ENCODE peak calls at places on chromosomes 16 and 17, in seven cellular contexts. One of them, this sample, is unnamed.

GRCh38 chr16:3101841-3102470 is 2.9 kb upstream of the ZSCAN10 start:
- DNase-seq in HFFc6: no peak
- DNase-seq in activated naive CD4-positive, alpha-beta T cell treated with anti-CD3 and anti-CD28 coated beads for 36 hours: peak; percentile 56
- DNase-seq in posterior cingulate gyrus: no peak
- DNase-seq in uterus: no peak
- DNase-seq in effector memory CD8-positive, alpha-beta T cell: no peak
- DNase-seq in activated T-helper 1 cell treated with anti-CD3 and anti-CD28 coated beads, Interleukin-2, amount 50 U/mL, for 16 hours: no peak
- DNase-seq in this sample: no peak

GRCh38 chr17:49343273-49343672 is 18.8 kb downstream of the ZNF652 start:
- DNase-seq in HFFc6: peak; percentile 57
- DNase-seq in activated naive CD4-positive, alpha-beta T cell treated with anti-CD3 and anti-CD28 coated beads for 36 hours: peak; percentile 31
- DNase-seq in activated T-helper 1 cell treated with anti-CD3 and anti-CD28 coated beads, Interleukin-2, amount 50 U/mL, for 16 hours: no peak
- DNase-seq in posterior cingulate gyrus: no peak
- DNase-seq in effector memory CD8-positive, alpha-beta T cell: no peak
- DNase-seq in uterus: no peak
- DNase-seq in this sample: no peak

GRCh38 chr17:41796066-41796895 is 9.8 kb upstream of the JUP start:
- DNase-seq in effector memory CD8-positive, alpha-beta T cell: no peak
- DNase-seq in uterus: no peak
- DNase-seq in activated T-helper 1 cell treated with anti-CD3 and anti-CD28 coated beads, Interleukin-2, amount 50 U/mL, for 16 hours: no peak
- DNase-seq in HFFc6: no peak
- DNase-seq in activated naive CD4-positive, alpha-beta T cell treated with anti-CD3 and anti-CD28 coated beads for 36 hours: no peak
- DNase-seq in posterior cingulate gyrus: no peak
- DNase-seq in this sample: no peak

GRCh38 chr17:39674702-39675389 is 6.6 kb downstream of the PNMT start:
- DNase-seq in activated naive CD4-positive, alpha-beta T cell treated with anti-CD3 and anti-CD28 coated beads for 36 hours: no peak
- DNase-seq in activated T-helper 1 cell treated with anti-CD3 and anti-CD28 coated beads, Interleukin-2, amount 50 U/mL, for 16 hours: no peak
- DNase-seq in uterus: no peak
- DNase-seq in effector memory CD8-positive, alpha-beta T cell: no peak
- DNase-seq in posterior cingulate gyrus: no peak
- DNase-seq in HFFc6: no peak
- DNase-seq in this sample: no peak

GRCh38 chr17:78355701-78356100 is 4.2 kb downstream of the SOCS3 start:
- DNase-seq in activated naive CD4-positive, alpha-beta T cell treated with anti-CD3 and anti-CD28 coated beads for 36 hours: no peak
- DNase-seq in HFFc6: no peak
- DNase-seq in activated T-helper 1 cell treated with anti-CD3 and anti-CD28 coated beads, Interleukin-2, amount 50 U/mL, for 16 hours: no peak
- DNase-seq in effector memory CD8-positive, alpha-beta T cell: no peak
- DNase-seq in posterior cingulate gyrus: no peak
- DNase-seq in uterus: no peak
- DNase-seq in this sample: no peak

GRCh38 chr16:77213542-77214108 is 14.4 kb downstream of the SYCE1L start:
- DNase-seq in HFFc6: peak; percentile 80
- DNase-seq in uterus: no peak
- DNase-seq in posterior cingulate gyrus: no peak
- DNase-seq in effector memory CD8-positive, alpha-beta T cell: no peak
- DNase-seq in activated naive CD4-positive, alpha-beta T cell treated with anti-CD3 and anti-CD28 coated beads for 36 hours: no peak
- DNase-seq in activated T-helper 1 cell treated with anti-CD3 and anti-CD28 coated beads, Interleukin-2, amount 50 U/mL, for 16 hours: no peak
- DNase-seq in this sample: no peak

GRCh38 chr16:24010440-24011089 is 174.8 kb downstream of the PRKCB start:
- DNase-seq in activated T-helper 1 cell treated with anti-CD3 and anti-CD28 coated beads, Interleukin-2, amount 50 U/mL, for 16 hours: peak; percentile 71
- DNase-seq in uterus: peak; percentile 27
- DNase-seq in activated naive CD4-positive, alpha-beta T cell treated with anti-CD3 and anti-CD28 coated beads for 36 hours: peak; percentile 93
- DNase-seq in effector memory CD8-positive, alpha-beta T cell: peak; percentile 84
- DNase-seq in posterior cingulate gyrus: peak; percentile 73
- DNase-seq in HFFc6: peak; percentile 30
- DNase-seq in this sample: peak; percentile 93

GRCh38 chr17:41772218-41772585 is 14.3 kb downstream of the JUP start:
- DNase-seq in HFFc6: no peak
- DNase-seq in effector memory CD8-positive, alpha-beta T cell: no peak
- DNase-seq in posterior cingulate gyrus: no peak
- DNase-seq in activated T-helper 1 cell treated with anti-CD3 and anti-CD28 coated beads, Interleukin-2, amount 50 U/mL, for 16 hours: no peak
- DNase-seq in uterus: no peak
- DNase-seq in activated naive CD4-positive, alpha-beta T cell treated with anti-CD3 and anti-CD28 coated beads for 36 hours: no peak
- DNase-seq in this sample: no peak

GRCh38 chr16:10765772-10766171 is 22.1 kb downstream of the NUBP1 start:
- DNase-seq in activated naive CD4-positive, alpha-beta T cell treated with anti-CD3 and anti-CD28 coated beads for 36 hours: no peak
- DNase-seq in activated T-helper 1 cell treated with anti-CD3 and anti-CD28 coated beads, Interleukin-2, amount 50 U/mL, for 16 hours: no peak
- DNase-seq in posterior cingulate gyrus: no peak
- DNase-seq in uterus: no peak
- DNase-seq in HFFc6: no peak
- DNase-seq in effector memory CD8-positive, alpha-beta T cell: peak; percentile 60
- DNase-seq in this sample: no peak

GRCh38 chr16:1098266-1098991 is 2.4 kb upstream of the C1QTNF8 start:
- DNase-seq in posterior cingulate gyrus: no peak
- DNase-seq in effector memory CD8-positive, alpha-beta T cell: no peak
- DNase-seq in HFFc6: no peak
- DNase-seq in activated naive CD4-positive, alpha-beta T cell treated with anti-CD3 and anti-CD28 coated beads for 36 hours: no peak
- DNase-seq in uterus: no peak
- DNase-seq in activated T-helper 1 cell treated with anti-CD3 and anti-CD28 coated beads, Interleukin-2, amount 50 U/mL, for 16 hours: no peak
- DNase-seq in this sample: no peak

GRCh38 chr16:67993207-67994036 is 5.9 kb downstream of the DPEP2 start:
- DNase-seq in activated naive CD4-positive, alpha-beta T cell treated with anti-CD3 and anti-CD28 coated beads for 36 hours: peak; percentile 83
- DNase-seq in posterior cingulate gyrus: peak; percentile 53
- DNase-seq in HFFc6: peak; percentile 27
- DNase-seq in activated T-helper 1 cell treated with anti-CD3 and anti-CD28 coated beads, Interleukin-2, amount 50 U/mL, for 16 hours: peak; percentile 73
- DNase-seq in effector memory CD8-positive, alpha-beta T cell: peak; percentile 79
- DNase-seq in uterus: peak; percentile 77
- DNase-seq in this sample: peak; percentile 89

GRCh38 chr17:5821057-5821456 is 236.7 kb upstream of the NLRP1 start:
- DNase-seq in activated T-helper 1 cell treated with anti-CD3 and anti-CD28 coated beads, Interleukin-2, amount 50 U/mL, for 16 hours: no peak
- DNase-seq in activated naive CD4-positive, alpha-beta T cell treated with anti-CD3 and anti-CD28 coated beads for 36 hours: peak; percentile 26
- DNase-seq in uterus: no peak
- DNase-seq in effector memory CD8-positive, alpha-beta T cell: no peak
- DNase-seq in HFFc6: no peak
- DNase-seq in posterior cingulate gyrus: no peak
- DNase-seq in this sample: no peak

GRCh38 chr16:17828012-17828411 is 357.3 kb upstream of the XYLT1 start:
- DNase-seq in effector memory CD8-positive, alpha-beta T cell: no peak
- DNase-seq in activated T-helper 1 cell treated with anti-CD3 and anti-CD28 coated beads, Interleukin-2, amount 50 U/mL, for 16 hours: no peak
- DNase-seq in posterior cingulate gyrus: no peak
- DNase-seq in HFFc6: peak; percentile 84
- DNase-seq in activated naive CD4-positive, alpha-beta T cell treated with anti-CD3 and anti-CD28 coated beads for 36 hours: no peak
- DNase-seq in uterus: no peak
- DNase-seq in this sample: peak; percentile 35

GRCh38 chr17:68424188-68424587 is 33.1 kb downstream of the WIPI1 start:
- DNase-seq in uterus: no peak
- DNase-seq in activated naive CD4-positive, alpha-beta T cell treated with anti-CD3 and anti-CD28 coated beads for 36 hours: no peak
- DNase-seq in activated T-helper 1 cell treated with anti-CD3 and anti-CD28 coated beads, Interleukin-2, amount 50 U/mL, for 16 hours: no peak
- DNase-seq in posterior cingulate gyrus: no peak
- DNase-seq in effector memory CD8-positive, alpha-beta T cell: no peak
- DNase-seq in HFFc6: no peak
- DNase-seq in this sample: no peak

GRCh38 chr16:88282221-88283041 is 100.3 kb upstream of the ZNF469 start:
- DNase-seq in effector memory CD8-positive, alpha-beta T cell: no peak
- DNase-seq in posterior cingulate gyrus: no peak
- DNase-seq in HFFc6: no peak
- DNase-seq in activated naive CD4-positive, alpha-beta T cell treated with anti-CD3 and anti-CD28 coated beads for 36 hours: no peak
- DNase-seq in activated T-helper 1 cell treated with anti-CD3 and anti-CD28 coated beads, Interleukin-2, amount 50 U/mL, for 16 hours: no peak
- DNase-seq in uterus: no peak
- DNase-seq in this sample: no peak

GRCh38 chr17:70256751-70257150 is 87.4 kb downstream of the KCNJ2 start:
- DNase-seq in activated naive CD4-positive, alpha-beta T cell treated with anti-CD3 and anti-CD28 coated beads for 36 hours: no peak
- DNase-seq in uterus: no peak
- DNase-seq in HFFc6: no peak
- DNase-seq in posterior cingulate gyrus: no peak
- DNase-seq in effector memory CD8-positive, alpha-beta T cell: no peak
- DNase-seq in activated T-helper 1 cell treated with anti-CD3 and anti-CD28 coated beads, Interleukin-2, amount 50 U/mL, for 16 hours: no peak
- DNase-seq in this sample: no peak

GRCh38 chr16:919658-920631 is 50.8 kb downstream of the LMF1 start:
- DNase-seq in posterior cingulate gyrus: peak; percentile 27
- DNase-seq in activated T-helper 1 cell treated with anti-CD3 and anti-CD28 coated beads, Interleukin-2, amount 50 U/mL, for 16 hours: no peak
- DNase-seq in HFFc6: peak; percentile 54
- DNase-seq in activated naive CD4-positive, alpha-beta T cell treated with anti-CD3 and anti-CD28 coated beads for 36 hours: no peak
- DNase-seq in effector memory CD8-positive, alpha-beta T cell: no peak
- DNase-seq in uterus: no peak
- DNase-seq in this sample: no peak

GRCh38 chr16:81752225-81752875 is 26.7 kb upstream of the PLCG2 start:
- DNase-seq in posterior cingulate gyrus: no peak
- DNase-seq in uterus: no peak
- DNase-seq in effector memory CD8-positive, alpha-beta T cell: no peak
- DNase-seq in activated naive CD4-positive, alpha-beta T cell treated with anti-CD3 and anti-CD28 coated beads for 36 hours: no peak
- DNase-seq in HFFc6: no peak
- DNase-seq in activated T-helper 1 cell treated with anti-CD3 and anti-CD28 coated beads, Interleukin-2, amount 50 U/mL, for 16 hours: no peak
- DNase-seq in this sample: peak; percentile 91

GRCh38 chr16:68642436-68643064 is 2.6 kb upstream of the CDH3 start:
- DNase-seq in posterior cingulate gyrus: no peak
- DNase-seq in activated T-helper 1 cell treated with anti-CD3 and anti-CD28 coated beads, Interleukin-2, amount 50 U/mL, for 16 hours: no peak
- DNase-seq in activated naive CD4-positive, alpha-beta T cell treated with anti-CD3 and anti-CD28 coated beads for 36 hours: peak; percentile 31
- DNase-seq in HFFc6: no peak
- DNase-seq in uterus: peak; percentile 42
- DNase-seq in effector memory CD8-positive, alpha-beta T cell: no peak
- DNase-seq in this sample: peak; percentile 59

GRCh38 chr17:29561541-29562517 is 5.0 kb downstream of the ABHD15 start:
- DNase-seq in activated T-helper 1 cell treated with anti-CD3 and anti-CD28 coated beads, Interleukin-2, amount 50 U/mL, for 16 hours: no peak
- DNase-seq in uterus: no peak
- DNase-seq in HFFc6: no peak
- DNase-seq in effector memory CD8-positive, alpha-beta T cell: peak; percentile 23
- DNase-seq in posterior cingulate gyrus: no peak
- DNase-seq in activated naive CD4-positive, alpha-beta T cell treated with anti-CD3 and anti-CD28 coated beads for 36 hours: no peak
- DNase-seq in this sample: no peak

GRCh38 chr16:20401475-20402016 is 3.0 kb downstream of the PDILT start:
- DNase-seq in posterior cingulate gyrus: no peak
- DNase-seq in effector memory CD8-positive, alpha-beta T cell: no peak
- DNase-seq in activated T-helper 1 cell treated with anti-CD3 and anti-CD28 coated beads, Interleukin-2, amount 50 U/mL, for 16 hours: no peak
- DNase-seq in activated naive CD4-positive, alpha-beta T cell treated with anti-CD3 and anti-CD28 coated beads for 36 hours: no peak
- DNase-seq in HFFc6: no peak
- DNase-seq in uterus: no peak
- DNase-seq in this sample: no peak

GRCh38 chr17:7280519-7281073 is 922 bp upstream of the SLC2A4 start:
- DNase-seq in HFFc6: peak; percentile 72
- DNase-seq in effector memory CD8-positive, alpha-beta T cell: peak; percentile 44
- DNase-seq in posterior cingulate gyrus: peak; percentile 73
- DNase-seq in uterus: peak; percentile 87
- DNase-seq in activated naive CD4-positive, alpha-beta T cell treated with anti-CD3 and anti-CD28 coated beads for 36 hours: peak; percentile 91
- DNase-seq in activated T-helper 1 cell treated with anti-CD3 and anti-CD28 coated beads, Interleukin-2, amount 50 U/mL, for 16 hours: peak; percentile 77
- DNase-seq in this sample: peak; percentile 91

GRCh38 chr16:65410801-65411200 is 288.9 kb upstream of the CDH11 start:
- DNase-seq in posterior cingulate gyrus: no peak
- DNase-seq in HFFc6: no peak
- DNase-seq in uterus: no peak
- DNase-seq in activated naive CD4-positive, alpha-beta T cell treated with anti-CD3 and anti-CD28 coated beads for 36 hours: no peak
- DNase-seq in effector memory CD8-positive, alpha-beta T cell: no peak
- DNase-seq in activated T-helper 1 cell treated with anti-CD3 and anti-CD28 coated beads, Interleukin-2, amount 50 U/mL, for 16 hours: no peak
- DNase-seq in this sample: no peak

GRCh38 chr16:75073551-75074414 is 42.8 kb downstream of the LDHD start:
- DNase-seq in HFFc6: no peak
- DNase-seq in posterior cingulate gyrus: no peak
- DNase-seq in effector memory CD8-positive, alpha-beta T cell: no peak
- DNase-seq in uterus: no peak
- DNase-seq in activated T-helper 1 cell treated with anti-CD3 and anti-CD28 coated beads, Interleukin-2, amount 50 U/mL, for 16 hours: no peak
- DNase-seq in activated naive CD4-positive, alpha-beta T cell treated with anti-CD3 and anti-CD28 coated beads for 36 hours: no peak
- DNase-seq in this sample: no peak

GRCh38 chr16:50257876-50258275 is 8.5 kb upstream of the ADCY7 start:
- DNase-seq in effector memory CD8-positive, alpha-beta T cell: no peak
- DNase-seq in posterior cingulate gyrus: no peak
- DNase-seq in activated T-helper 1 cell treated with anti-CD3 and anti-CD28 coated beads, Interleukin-2, amount 50 U/mL, for 16 hours: no peak
- DNase-seq in uterus: no peak
- DNase-seq in activated naive CD4-positive, alpha-beta T cell treated with anti-CD3 and anti-CD28 coated beads for 36 hours: no peak
- DNase-seq in HFFc6: no peak
- DNase-seq in this sample: no peak

GRCh38 chr17:63984651-63985386 is 12.1 kb upstream of the SCN4A start:
- DNase-seq in activated T-helper 1 cell treated with anti-CD3 and anti-CD28 coated beads, Interleukin-2, amount 50 U/mL, for 16 hours: no peak
- DNase-seq in uterus: no peak
- DNase-seq in effector memory CD8-positive, alpha-beta T cell: peak; percentile 71
- DNase-seq in HFFc6: peak; percentile 87
- DNase-seq in activated naive CD4-positive, alpha-beta T cell treated with anti-CD3 and anti-CD28 coated beads for 36 hours: peak; percentile 82
- DNase-seq in posterior cingulate gyrus: no peak
- DNase-seq in this sample: peak; percentile 39

GRCh38 chr16:81541314-81541713 is 96.7 kb downstream of the CMIP start:
- DNase-seq in activated naive CD4-positive, alpha-beta T cell treated with anti-CD3 and anti-CD28 coated beads for 36 hours: no peak
- DNase-seq in posterior cingulate gyrus: no peak
- DNase-seq in effector memory CD8-positive, alpha-beta T cell: no peak
- DNase-seq in HFFc6: no peak
- DNase-seq in uterus: no peak
- DNase-seq in activated T-helper 1 cell treated with anti-CD3 and anti-CD28 coated beads, Interleukin-2, amount 50 U/mL, for 16 hours: no peak
- DNase-seq in this sample: no peak

GRCh38 chr16:16018705-16019104 is 69.3 kb downstream of the ABCC1 start:
- DNase-seq in activated T-helper 1 cell treated with anti-CD3 and anti-CD28 coated beads, Interleukin-2, amount 50 U/mL, for 16 hours: no peak
- DNase-seq in HFFc6: no peak
- DNase-seq in uterus: no peak
- DNase-seq in posterior cingulate gyrus: no peak
- DNase-seq in effector memory CD8-positive, alpha-beta T cell: no peak
- DNase-seq in activated naive CD4-positive, alpha-beta T cell treated with anti-CD3 and anti-CD28 coated beads for 36 hours: no peak
- DNase-seq in this sample: no peak

GRCh38 chr17:45282683-45283644 is 21.1 kb upstream of the SPATA32 start:
- DNase-seq in activated naive CD4-positive, alpha-beta T cell treated with anti-CD3 and anti-CD28 coated beads for 36 hours: no peak
- DNase-seq in activated T-helper 1 cell treated with anti-CD3 and anti-CD28 coated beads, Interleukin-2, amount 50 U/mL, for 16 hours: no peak
- DNase-seq in uterus: peak; percentile 42
- DNase-seq in posterior cingulate gyrus: peak; percentile 62
- DNase-seq in effector memory CD8-positive, alpha-beta T cell: no peak
- DNase-seq in HFFc6: no peak
- DNase-seq in this sample: no peak

GRCh38 chr17:48055531-48056245 is 7.5 kb downstream of the NFE2L1 start:
- DNase-seq in uterus: no peak
- DNase-seq in posterior cingulate gyrus: no peak
- DNase-seq in activated T-helper 1 cell treated with anti-CD3 and anti-CD28 coated beads, Interleukin-2, amount 50 U/mL, for 16 hours: no peak
- DNase-seq in HFFc6: peak; percentile 35
- DNase-seq in effector memory CD8-positive, alpha-beta T cell: no peak
- DNase-seq in activated naive CD4-positive, alpha-beta T cell treated with anti-CD3 and anti-CD28 coated beads for 36 hours: peak; percentile 90
- DNase-seq in this sample: no peak

GRCh38 chr16:578870-579405 is 9.2 kb downstream of the PIGQ start:
- DNase-seq in uterus: peak; percentile 64
- DNase-seq in activated naive CD4-positive, alpha-beta T cell treated with anti-CD3 and anti-CD28 coated beads for 36 hours: peak; percentile 74
- DNase-seq in effector memory CD8-positive, alpha-beta T cell: peak; percentile 25
- DNase-seq in activated T-helper 1 cell treated with anti-CD3 and anti-CD28 coated beads, Interleukin-2, amount 50 U/mL, for 16 hours: peak; percentile 32
- DNase-seq in posterior cingulate gyrus: peak; percentile 53
- DNase-seq in HFFc6: no peak
- DNase-seq in this sample: peak; percentile 90

GRCh38 chr16:31010539-31010938 is at the start of gene STX1B:
- DNase-seq in posterior cingulate gyrus: peak; percentile 78
- DNase-seq in activated T-helper 1 cell treated with anti-CD3 and anti-CD28 coated beads, Interleukin-2, amount 50 U/mL, for 16 hours: peak; percentile 34
- DNase-seq in uterus: no peak
- DNase-seq in activated naive CD4-positive, alpha-beta T cell treated with anti-CD3 and anti-CD28 coated beads for 36 hours: peak; percentile 66
- DNase-seq in HFFc6: no peak
- DNase-seq in effector memory CD8-positive, alpha-beta T cell: no peak
- DNase-seq in this sample: no peak

GRCh38 chr17:66466933-66467367 is 164.5 kb downstream of the PRKCA start:
- DNase-seq in activated naive CD4-positive, alpha-beta T cell treated with anti-CD3 and anti-CD28 coated beads for 36 hours: peak; percentile 87
- DNase-seq in posterior cingulate gyrus: no peak
- DNase-seq in uterus: peak; percentile 54
- DNase-seq in activated T-helper 1 cell treated with anti-CD3 and anti-CD28 coated beads, Interleukin-2, amount 50 U/mL, for 16 hours: no peak
- DNase-seq in effector memory CD8-positive, alpha-beta T cell: no peak
- DNase-seq in HFFc6: peak; percentile 98
- DNase-seq in this sample: no peak

GRCh38 chr17:18257747-18258355 is 687 bp downstream of the FLII start:
- DNase-seq in activated naive CD4-positive, alpha-beta T cell treated with anti-CD3 and anti-CD28 coated beads for 36 hours: peak; percentile 61
- DNase-seq in effector memory CD8-positive, alpha-beta T cell: peak; percentile 29
- DNase-seq in activated T-helper 1 cell treated with anti-CD3 and anti-CD28 coated beads, Interleukin-2, amount 50 U/mL, for 16 hours: no peak
- DNase-seq in posterior cingulate gyrus: peak; percentile 54
- DNase-seq in uterus: peak; percentile 68
- DNase-seq in HFFc6: peak; percentile 78
- DNase-seq in this sample: peak; percentile 81

GRCh38 chr17:68152161-68152571 is 95.7 kb upstream of the AMZ2 start:
- DNase-seq in activated T-helper 1 cell treated with anti-CD3 and anti-CD28 coated beads, Interleukin-2, amount 50 U/mL, for 16 hours: no peak
- DNase-seq in activated naive CD4-positive, alpha-beta T cell treated with anti-CD3 and anti-CD28 coated beads for 36 hours: no peak
- DNase-seq in uterus: no peak
- DNase-seq in posterior cingulate gyrus: no peak
- DNase-seq in HFFc6: no peak
- DNase-seq in effector memory CD8-positive, alpha-beta T cell: no peak
- DNase-seq in this sample: no peak

This sample was measured in RPMI8226.